ENCODE peak calls at places on chromosomes 4 and X, in four cellular contexts. W, V, Z and E are unnamed samples.

GRCh38 chrX:133985164-133986007 is at the start of gene GPC3:
- DNase-seq in W (peak), V (peak), Z (peak), E (peak)

GRCh38 chr4:1373892-1374705 is 27.1 kb downstream of the UVSSA start:
- DNase-seq in W (no peak), V (no peak), Z (no peak), E (no peak)

GRCh38 chr4:164373021-164373420 is 380.9 kb upstream of the SMIM31 start:
- DNase-seq in W (no peak), V (no peak), Z (no peak), E (no peak)

GRCh38 chrX:110450050-110450449 is 91.4 kb downstream of the RTL9 start:
- DNase-seq in W (peak), V (peak), Z (peak), E (peak)

GRCh38 chr4:81040175-81040659 is 9.7 kb downstream of the BMP3 start:
- DNase-seq in W (peak), V (no peak), Z (no peak), E (peak)

GRCh38 chrX:55648434-55648833 is 25.2 kb downstream of the FOXR2 start:
- DNase-seq in W (no peak), V (no peak), Z (no peak), E (no peak)

GRCh38 chr4:10053635-10054453 is 32.5 kb upstream of the SLC2A9 start:
- DNase-seq in W (no peak), V (no peak), Z (peak), E (no peak)

GRCh38 chrX:55008571-55009358 is 8.6 kb downstream of the APEX2 start:
- DNase-seq in W (no peak), V (no peak), Z (no peak), E (peak)

GRCh38 chrX:134936542-134936941 is 54.2 kb upstream of the SMIM10 start:
- DNase-seq in W (no peak), V (no peak), Z (no peak), E (peak)

GRCh38 chrX:23737413-23737812 is 5.7 kb downstream of the ACOT9 start:
- DNase-seq in W (no peak), V (no peak), Z (no peak), E (peak)

GRCh38 chr4:17597517-17597916 is 16.9 kb upstream of the MED28 start:
- DNase-seq in W (peak), V (no peak), Z (no peak), E (peak)

GRCh38 chr4:110120506-110120905 is 77.9 kb downstream of the ELOVL6 start:
- DNase-seq in W (peak), V (no peak), Z (no peak), E (no peak)

GRCh38 chrX:108732630-108733321 is 3.6 kb downstream of the IRS4 start:
- DNase-seq in W (peak), V (peak), Z (peak), E (no peak)

GRCh38 chr4:146333895-146334262 is 119.5 kb downstream of the REELD1 start:
- DNase-seq in W (no peak), V (no peak), Z (no peak), E (no peak)

GRCh38 chr4:106502106-106502699 is 133.6 kb upstream of the GIMD1 start:
- DNase-seq in W (peak), V (peak), Z (peak), E (peak)

GRCh38 chr4:26863512-26863911 is 2.9 kb downstream of the STIM2 start:
- DNase-seq in W (no peak), V (no peak), Z (no peak), E (no peak)

GRCh38 chr4:40931238-40931637 is 181.5 kb downstream of the NSUN7 start:
- DNase-seq in W (no peak), V (no peak), Z (no peak), E (no peak)

GRCh38 chr4:159146007-159146330 is 43.1 kb downstream of the RAPGEF2 start:
- DNase-seq in W (no peak), V (no peak), Z (no peak), E (peak)

GRCh38 chr4:9984621-9985020 is 36.7 kb downstream of the SLC2A9 start:
- DNase-seq in W (no peak), V (no peak), Z (no peak), E (no peak)

GRCh38 chr4:61520688-61521160 is 320.6 kb downstream of the ADGRL3 start:
- DNase-seq in W (peak), V (no peak), Z (no peak), E (peak)

GRCh38 chr4:174402470-174403176 is 118.9 kb downstream of the CEP44 start:
- DNase-seq in W (peak), V (no peak), Z (no peak), E (no peak)
- H3K56ac ChIP-seq in W (peak), V (no peak), Z (no peak), E (no peak)

GRCh38 chrX:36913551-36913950 is 94.6 kb upstream of the FAM47C start:
- DNase-seq in W (no peak), V (no peak), Z (no peak), E (no peak)

DNA sequence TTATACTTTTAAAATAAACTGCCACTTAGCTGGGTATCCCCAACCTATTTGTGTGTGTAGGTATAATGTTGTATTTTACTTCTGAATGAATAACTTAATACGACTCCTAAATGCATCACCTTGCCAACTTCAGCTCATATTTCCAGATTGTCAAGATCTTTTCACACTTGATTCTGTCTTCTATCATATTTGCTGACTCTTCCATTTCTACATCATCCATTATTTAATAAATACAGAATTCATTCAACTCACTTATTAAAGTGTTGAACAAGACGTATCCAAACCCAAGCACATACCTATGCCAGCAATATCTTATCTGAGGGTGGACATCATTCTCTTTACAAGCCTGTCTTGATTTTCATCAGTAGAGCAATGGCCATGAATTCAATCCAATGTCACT is 91.2 kb upstream of the FAM47C start:
- DNase-seq in W (no peak), V (no peak), Z (no peak), E (no peak)
- H3K56ac ChIP-seq in W (no peak), V (no peak), Z (no peak), E (no peak)

DNA sequence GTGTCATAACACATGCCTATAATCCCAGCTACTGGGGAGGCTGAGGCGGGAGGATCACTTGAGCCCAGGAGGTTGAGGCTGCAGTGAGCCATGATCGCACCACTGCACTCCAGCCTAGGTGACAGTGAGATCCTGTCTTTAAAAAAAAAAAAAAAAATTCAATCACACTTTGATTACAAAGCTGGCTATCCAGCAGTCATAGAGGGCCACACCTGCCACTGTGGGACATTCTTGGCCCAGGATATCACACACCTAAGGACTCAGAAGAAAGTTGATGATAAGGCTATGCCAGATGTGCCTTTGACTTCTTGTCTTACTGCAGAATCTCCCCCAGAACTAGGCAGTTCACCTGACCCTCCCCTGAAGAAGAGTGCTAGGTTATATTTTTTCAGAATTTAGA is 122.5 kb upstream of the GALNT7 start:
- DNase-seq in W (peak), V (no peak), Z (no peak), E (no peak)
- H3K56ac ChIP-seq in W (no peak), V (no peak), Z (no peak), E (no peak)

DNA sequence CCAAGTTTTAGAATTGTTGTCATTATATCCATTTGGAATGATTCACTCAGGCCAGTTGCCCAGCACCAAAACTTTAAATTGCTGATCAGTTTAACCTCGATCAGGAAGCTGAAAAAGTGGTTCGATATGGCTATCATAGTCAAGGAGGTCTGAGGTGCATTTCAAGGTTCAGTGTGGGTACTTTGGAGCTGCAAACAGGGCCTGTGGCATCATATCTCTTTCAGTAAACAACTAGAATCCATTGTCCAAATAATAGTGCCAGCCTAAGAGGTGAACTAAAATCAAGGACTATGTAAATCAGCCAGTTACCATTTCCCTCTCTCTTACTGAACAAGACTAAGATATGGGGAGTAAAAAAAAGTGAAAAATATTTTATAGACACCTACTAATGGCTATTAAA is 14.2 kb downstream of the TMEM47 start:
- DNase-seq in W (no peak), V (no peak), Z (no peak), E (no peak)
- H3K56ac ChIP-seq in W (no peak), V (no peak), Z (no peak), E (no peak)

GRCh38 chrX:41718481-41719245 is 5.3 kb upstream of the GPR82 start:
- DNase-seq in W (peak), V (peak), Z (peak), E (no peak)
- H3K56ac ChIP-seq in W (peak), V (no peak), Z (no peak), E (no peak)

GRCh38 chr4:42306221-42307109 is 90.8 kb upstream of the SHISA3 start:
- DNase-seq in W (no peak), V (no peak), Z (no peak), E (no peak)

DNA sequence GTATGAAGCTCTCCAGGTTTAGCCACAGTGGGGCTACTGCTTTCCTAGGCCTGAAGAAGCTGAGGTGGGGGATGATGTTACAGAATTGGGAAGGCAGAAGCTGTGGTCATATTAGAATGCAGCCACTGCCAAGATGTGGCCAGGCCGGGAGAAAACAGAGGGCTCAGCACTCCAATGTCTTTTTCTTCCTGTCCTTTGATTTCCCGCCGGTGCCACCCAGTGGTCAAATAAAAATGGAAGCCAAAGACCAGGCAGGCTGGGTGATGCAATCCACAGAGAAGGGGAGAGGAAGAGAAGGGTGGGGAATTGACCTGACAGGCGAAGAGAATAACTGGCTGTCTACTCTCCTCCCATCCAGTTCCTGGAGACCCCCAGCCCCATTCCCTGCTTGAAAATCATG is 94.9 kb upstream of the SHISA3 start:
- DNase-seq in W (peak), V (peak), Z (no peak), E (peak)
- H3K56ac ChIP-seq in W (peak), V (no peak), Z (no peak), E (no peak)

DNA sequence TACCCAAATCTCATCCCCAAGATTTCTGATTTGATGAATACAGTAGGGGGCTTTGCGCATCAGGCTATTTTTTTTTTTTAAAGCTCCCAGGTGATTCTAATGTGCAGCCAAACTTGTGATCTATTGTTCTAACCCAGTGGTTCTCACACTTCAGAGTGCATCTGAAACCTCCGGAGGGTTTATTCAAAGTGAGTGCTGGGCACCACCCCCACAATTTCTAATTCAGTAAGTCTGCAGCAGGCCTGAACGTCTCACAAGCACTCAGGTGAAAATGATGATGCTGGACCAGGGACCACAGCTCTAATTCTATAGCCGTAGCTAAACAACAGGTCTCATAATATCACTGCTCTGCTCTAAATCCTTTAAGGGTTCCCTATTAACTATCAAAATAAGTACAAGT is 211.4 kb downstream of the FMR1NB start:
- DNase-seq in W (no peak), V (no peak), Z (no peak), E (no peak)
- H3K56ac ChIP-seq in W (no peak), V (no peak), Z (no peak), E (no peak)

GRCh38 chrX:15207384-15207783 is 62.5 kb downstream of the ASB9 start:
- DNase-seq in W (no peak), V (no peak), Z (no peak), E (no peak)
- H3K56ac ChIP-seq in W (no peak), V (no peak), Z (no peak), E (no peak)

DNA sequence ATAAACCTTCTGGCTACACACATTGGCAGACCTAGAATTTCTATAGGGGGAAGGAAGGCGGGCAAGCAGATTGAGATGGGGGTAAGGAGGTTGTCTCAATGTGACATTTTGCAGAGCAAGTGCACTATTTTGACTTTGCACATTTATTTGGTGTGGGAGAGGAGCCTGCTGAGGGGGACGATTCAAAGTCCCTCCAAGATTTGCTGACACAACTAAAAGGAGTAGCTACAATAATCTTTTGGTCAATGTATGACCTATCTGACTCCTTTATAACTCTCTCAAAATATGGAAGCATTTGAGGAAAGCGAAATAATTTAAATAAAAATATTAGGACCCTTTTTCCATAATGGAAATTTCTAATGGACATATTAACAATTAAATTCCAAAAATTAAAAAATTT is 274.9 kb upstream of the PPARGC1A start:
- DNase-seq in W (no peak), V (no peak), Z (no peak), E (no peak)
- H3K56ac ChIP-seq in W (no peak), V (no peak), Z (no peak), E (no peak)